ENCODE peak calls at places on chromosomes 12 and 14, in seven cellular contexts. One of them, this sample, is unnamed.
A peak's percentile ranks its signal among the peaks of the same experiment; 100 is the strongest.

GRCh38 chr12:128796439-128797118 is 27.2 kb downstream of the SLC15A4 start:
- DNase-seq in AG04449: no peak
- DNase-seq in HL-60: no peak
- DNase-seq in suprapubic skin: no peak
- DNase-seq in GM20000: peak; percentile 37
- DNase-seq in progenitor cell of endocrine pancreas: no peak
- DNase-seq in fibroblast of pulmonary artery: no peak
- DNase-seq in this sample: no peak

GRCh38 chr12:77894548-77894947 is 63.9 kb downstream of the NAV3 start:
- DNase-seq in AG04449: no peak
- DNase-seq in HL-60: no peak
- DNase-seq in suprapubic skin: no peak
- DNase-seq in GM20000: no peak
- DNase-seq in progenitor cell of endocrine pancreas: no peak
- DNase-seq in fibroblast of pulmonary artery: peak; percentile 6
- DNase-seq in this sample: no peak

GRCh38 chr12:109768901-109769670 is 55.5 kb downstream of the FAM222A start:
- DNase-seq in AG04449: no peak
- DNase-seq in HL-60: no peak
- DNase-seq in suprapubic skin: no peak
- DNase-seq in GM20000: no peak
- DNase-seq in progenitor cell of endocrine pancreas: no peak
- DNase-seq in fibroblast of pulmonary artery: no peak
- DNase-seq in this sample: no peak

GRCh38 chr14:98926802-98927201 is 345.2 kb downstream of the BCL11B start:
- DNase-seq in AG04449: no peak
- DNase-seq in HL-60: no peak
- DNase-seq in suprapubic skin: peak; percentile 33
- DNase-seq in GM20000: no peak
- DNase-seq in progenitor cell of endocrine pancreas: no peak
- DNase-seq in fibroblast of pulmonary artery: no peak
- DNase-seq in this sample: no peak

GRCh38 chr12:53974084-53975018 is at the start of gene HOTAIR:
- DNase-seq in AG04449: no peak
- DNase-seq in HL-60: peak; percentile 48
- DNase-seq in suprapubic skin: no peak
- DNase-seq in GM20000: peak; percentile 78
- DNase-seq in progenitor cell of endocrine pancreas: no peak
- DNase-seq in fibroblast of pulmonary artery: no peak
- DNase-seq in this sample: no peak

GRCh38 chr12:25583545-25583944 is 30.5 kb upstream of the LMNTD1 start:
- DNase-seq in AG04449: no peak
- DNase-seq in HL-60: no peak
- DNase-seq in suprapubic skin: no peak
- DNase-seq in GM20000: no peak
- DNase-seq in progenitor cell of endocrine pancreas: no peak
- DNase-seq in fibroblast of pulmonary artery: peak; percentile 78
- DNase-seq in this sample: no peak

GRCh38 chr12:71476513-71476912 is 36.9 kb downstream of the LGR5 start:
- DNase-seq in AG04449: peak; percentile 92
- DNase-seq in HL-60: no peak
- DNase-seq in suprapubic skin: no peak
- DNase-seq in GM20000: no peak
- DNase-seq in progenitor cell of endocrine pancreas: no peak
- DNase-seq in fibroblast of pulmonary artery: peak; percentile 66
- DNase-seq in this sample: no peak

GRCh38 chr14:54398028-54398368 is 1.2 kb downstream of the CDKN3 start:
- DNase-seq in AG04449: no peak
- DNase-seq in HL-60: no peak
- DNase-seq in suprapubic skin: no peak
- DNase-seq in GM20000: no peak
- DNase-seq in progenitor cell of endocrine pancreas: no peak
- DNase-seq in fibroblast of pulmonary artery: no peak
- DNase-seq in this sample: no peak

GRCh38 chr12:29253916-29254625 is 105.0 kb downstream of the FAR2 start:
- DNase-seq in AG04449: no peak
- DNase-seq in HL-60: no peak
- DNase-seq in suprapubic skin: no peak
- DNase-seq in GM20000: no peak
- DNase-seq in progenitor cell of endocrine pancreas: no peak
- DNase-seq in fibroblast of pulmonary artery: no peak
- DNase-seq in this sample: no peak

GRCh38 chr14:105046891-105047282 is 18.3 kb downstream of the GPR132 start:
- DNase-seq in AG04449: no peak
- DNase-seq in HL-60: no peak
- DNase-seq in suprapubic skin: no peak
- DNase-seq in GM20000: no peak
- DNase-seq in progenitor cell of endocrine pancreas: no peak
- DNase-seq in fibroblast of pulmonary artery: no peak
- DNase-seq in this sample: no peak

GRCh38 chr12:118052324-118053070 is 8.5 kb downstream of the WSB2 start:
- DNase-seq in AG04449: peak; percentile 83
- DNase-seq in HL-60: no peak
- DNase-seq in suprapubic skin: peak; percentile 83
- DNase-seq in GM20000: no peak
- DNase-seq in progenitor cell of endocrine pancreas: no peak
- DNase-seq in fibroblast of pulmonary artery: peak; percentile 94
- DNase-seq in this sample: peak; percentile 96

GRCh38 chr12:67911293-67911637 is 78.0 kb upstream of the IFNG-AS1 start:
- DNase-seq in AG04449: no peak
- DNase-seq in HL-60: no peak
- DNase-seq in suprapubic skin: no peak
- DNase-seq in GM20000: no peak
- DNase-seq in progenitor cell of endocrine pancreas: no peak
- DNase-seq in fibroblast of pulmonary artery: peak; percentile 22
- DNase-seq in this sample: no peak

GRCh38 chr14:60968099-60968498 is 12.8 kb downstream of the TRMT5 start:
- DNase-seq in AG04449: no peak
- DNase-seq in HL-60: no peak
- DNase-seq in suprapubic skin: no peak
- DNase-seq in GM20000: no peak
- DNase-seq in progenitor cell of endocrine pancreas: no peak
- DNase-seq in fibroblast of pulmonary artery: no peak
- DNase-seq in this sample: no peak

GRCh38 chr12:96698965-96699364 is 208.1 kb upstream of the NEDD1 start:
- DNase-seq in AG04449: no peak
- DNase-seq in HL-60: no peak
- DNase-seq in suprapubic skin: no peak
- DNase-seq in GM20000: no peak
- DNase-seq in progenitor cell of endocrine pancreas: no peak
- DNase-seq in fibroblast of pulmonary artery: no peak
- DNase-seq in this sample: no peak

GRCh38 chr12:1881301-1881700 is 37.2 kb downstream of the CACNA2D4 start:
- DNase-seq in AG04449: no peak
- DNase-seq in HL-60: no peak
- DNase-seq in suprapubic skin: no peak
- DNase-seq in GM20000: no peak
- DNase-seq in progenitor cell of endocrine pancreas: no peak
- DNase-seq in fibroblast of pulmonary artery: no peak
- DNase-seq in this sample: no peak

GRCh38 chr14:99644723-99645544 is at the start of gene HHIPL1:
- DNase-seq in AG04449: no peak
- DNase-seq in HL-60: no peak
- DNase-seq in suprapubic skin: no peak
- DNase-seq in GM20000: no peak
- DNase-seq in progenitor cell of endocrine pancreas: peak; percentile 19
- DNase-seq in fibroblast of pulmonary artery: peak; percentile 50
- DNase-seq in this sample: no peak

GRCh38 chr14:44995196-44995595 is 33.2 kb downstream of the TOGARAM1 start:
- DNase-seq in AG04449: no peak
- DNase-seq in HL-60: no peak
- DNase-seq in suprapubic skin: no peak
- DNase-seq in GM20000: no peak
- DNase-seq in progenitor cell of endocrine pancreas: no peak
- DNase-seq in fibroblast of pulmonary artery: no peak
- DNase-seq in this sample: no peak

GRCh38 chr12:38905480-38906351 is at the start of gene CPNE8:
- DNase-seq in AG04449: no peak
- DNase-seq in HL-60: no peak
- DNase-seq in suprapubic skin: peak; percentile 96
- DNase-seq in GM20000: peak; percentile 75
- DNase-seq in progenitor cell of endocrine pancreas: peak; percentile 33
- DNase-seq in fibroblast of pulmonary artery: peak; percentile 81
- DNase-seq in this sample: no peak

DNA sequence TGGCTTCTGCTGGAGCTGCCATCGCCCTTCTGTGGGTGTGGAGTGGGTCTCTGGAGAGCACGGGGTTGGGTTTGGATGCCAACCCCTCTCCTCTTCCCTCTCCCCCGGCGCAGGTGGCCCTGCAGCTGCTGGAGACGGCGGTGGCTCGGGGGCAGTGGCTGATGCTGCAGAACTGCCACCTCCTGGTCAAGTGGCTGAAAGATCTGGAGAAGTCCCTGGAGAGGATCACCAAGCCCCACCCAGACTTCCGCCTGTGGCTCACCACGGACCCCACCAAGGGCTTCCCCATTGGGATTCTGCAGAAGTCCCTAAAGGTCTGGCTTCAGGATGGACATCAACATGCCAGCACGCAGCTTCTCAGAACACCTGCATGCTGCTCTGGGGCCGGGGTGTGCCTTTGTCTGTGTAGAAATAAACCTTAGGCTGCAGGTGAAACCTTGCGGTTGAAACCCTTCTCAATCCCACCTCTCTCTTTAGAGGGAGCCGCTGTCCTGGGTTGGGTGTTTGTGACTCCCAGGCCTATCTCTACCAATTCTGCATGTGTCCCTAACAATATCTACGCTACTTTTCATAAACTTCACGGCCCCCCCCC is 44.3 kb downstream of the CCDC92 start:
- DNase-seq in AG04449: no peak
- DNase-seq in HL-60: peak; percentile 49
- DNase-seq in suprapubic skin: no peak
- DNase-seq in GM20000: no peak
- DNase-seq in progenitor cell of endocrine pancreas: no peak
- DNase-seq in fibroblast of pulmonary artery: no peak
- DNase-seq in this sample: no peak
- TF ChIP-seq CTCF in AG04449: no peak
- TF ChIP-seq CTCF in HL-60: no peak
- TF ChIP-seq CTCF in suprapubic skin: no peak
- TF ChIP-seq CTCF in GM20000: no peak
- TF ChIP-seq CTCF in progenitor cell of endocrine pancreas: no peak
- TF ChIP-seq CTCF in fibroblast of pulmonary artery: no peak
- TF ChIP-seq CTCF in this sample: no peak

GRCh38 chr12:99059824-99060526 is 414.9 kb downstream of the APAF1 start:
- DNase-seq in AG04449: no peak
- DNase-seq in HL-60: no peak
- DNase-seq in suprapubic skin: no peak
- DNase-seq in GM20000: no peak
- DNase-seq in progenitor cell of endocrine pancreas: no peak
- DNase-seq in fibroblast of pulmonary artery: peak; percentile 6
- DNase-seq in this sample: no peak
- TF ChIP-seq CTCF in AG04449: no peak
- TF ChIP-seq CTCF in HL-60: no peak
- TF ChIP-seq CTCF in suprapubic skin: no peak
- TF ChIP-seq CTCF in GM20000: no peak
- TF ChIP-seq CTCF in progenitor cell of endocrine pancreas: no peak
- TF ChIP-seq CTCF in fibroblast of pulmonary artery: no peak
- TF ChIP-seq CTCF in this sample: no peak

GRCh38 chr14:24351517-24351916 is 11.7 kb upstream of the RIPK3 start:
- DNase-seq in AG04449: no peak
- DNase-seq in HL-60: no peak
- DNase-seq in suprapubic skin: no peak
- DNase-seq in GM20000: no peak
- DNase-seq in progenitor cell of endocrine pancreas: no peak
- DNase-seq in fibroblast of pulmonary artery: peak; percentile 41
- DNase-seq in this sample: no peak
- TF ChIP-seq CTCF in AG04449: no peak
- TF ChIP-seq CTCF in HL-60: no peak
- TF ChIP-seq CTCF in suprapubic skin: no peak
- TF ChIP-seq CTCF in GM20000: no peak
- TF ChIP-seq CTCF in progenitor cell of endocrine pancreas: peak; percentile 10
- TF ChIP-seq CTCF in fibroblast of pulmonary artery: no peak
- TF ChIP-seq CTCF in this sample: no peak

DNA sequence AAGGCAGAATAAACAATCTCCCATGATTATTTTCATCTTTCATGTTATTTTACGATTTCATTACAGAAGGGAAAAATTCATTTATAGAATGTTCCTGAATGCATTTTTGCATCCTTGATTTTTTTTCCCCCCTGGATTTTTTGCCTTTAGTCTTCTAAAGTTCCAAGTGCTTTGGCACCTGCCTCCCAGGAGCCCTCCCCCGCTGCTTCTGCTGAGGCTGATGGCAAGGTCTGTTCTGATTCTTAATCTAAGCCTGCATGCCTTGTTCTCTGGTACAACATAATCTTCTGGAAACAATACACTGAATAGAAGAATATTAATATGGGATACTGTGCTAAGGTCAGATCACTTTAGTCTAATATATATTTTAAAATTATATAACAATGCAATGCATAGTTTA is 18.0 kb downstream of the YARS2 start:
- DNase-seq in AG04449: no peak
- DNase-seq in HL-60: no peak
- DNase-seq in suprapubic skin: no peak
- DNase-seq in GM20000: no peak
- DNase-seq in progenitor cell of endocrine pancreas: no peak
- DNase-seq in fibroblast of pulmonary artery: no peak
- DNase-seq in this sample: no peak
- TF ChIP-seq CTCF in AG04449: no peak
- TF ChIP-seq CTCF in HL-60: no peak
- TF ChIP-seq CTCF in suprapubic skin: no peak
- TF ChIP-seq CTCF in GM20000: no peak
- TF ChIP-seq CTCF in progenitor cell of endocrine pancreas: no peak
- TF ChIP-seq CTCF in fibroblast of pulmonary artery: no peak
- TF ChIP-seq CTCF in this sample: no peak

GRCh38 chr14:79274641-79275366 is 936.5 kb downstream of the DIO2 start:
- DNase-seq in AG04449: no peak
- DNase-seq in HL-60: no peak
- DNase-seq in suprapubic skin: no peak
- DNase-seq in GM20000: no peak
- DNase-seq in progenitor cell of endocrine pancreas: no peak
- DNase-seq in fibroblast of pulmonary artery: peak; percentile 7
- DNase-seq in this sample: no peak
- TF ChIP-seq CTCF in AG04449: peak; percentile 32
- TF ChIP-seq CTCF in HL-60: no peak
- TF ChIP-seq CTCF in suprapubic skin: no peak
- TF ChIP-seq CTCF in GM20000: no peak
- TF ChIP-seq CTCF in progenitor cell of endocrine pancreas: peak; percentile 30
- TF ChIP-seq CTCF in fibroblast of pulmonary artery: peak; percentile 22
- TF ChIP-seq CTCF in this sample: no peak

DNA sequence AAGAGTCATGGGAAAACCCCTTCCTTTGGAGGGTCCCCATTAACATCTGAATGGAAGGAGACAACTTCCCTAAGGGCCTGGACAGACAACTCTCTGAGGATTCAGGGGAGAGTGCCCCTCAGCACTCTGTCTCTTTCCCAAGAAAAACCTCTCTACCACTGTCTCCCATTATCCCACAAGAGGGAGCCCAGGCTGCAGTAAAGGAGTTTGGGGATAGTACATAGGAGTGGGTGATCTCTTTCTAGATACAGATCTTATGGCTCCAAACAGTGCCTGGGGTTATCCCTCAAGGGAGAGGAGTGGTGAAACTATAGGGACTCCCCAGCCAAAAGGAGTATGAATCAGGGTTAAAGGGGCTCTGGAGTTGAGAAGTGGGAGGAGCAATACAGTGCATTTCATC is 6.1 kb downstream of the WNT10B start:
- DNase-seq in AG04449: no peak
- DNase-seq in HL-60: no peak
- DNase-seq in suprapubic skin: no peak
- DNase-seq in GM20000: peak; percentile 33
- DNase-seq in progenitor cell of endocrine pancreas: no peak
- DNase-seq in fibroblast of pulmonary artery: no peak
- DNase-seq in this sample: no peak
- TF ChIP-seq CTCF in AG04449: peak; percentile 60
- TF ChIP-seq CTCF in HL-60: no peak
- TF ChIP-seq CTCF in suprapubic skin: no peak
- TF ChIP-seq CTCF in GM20000: no peak
- TF ChIP-seq CTCF in progenitor cell of endocrine pancreas: no peak
- TF ChIP-seq CTCF in fibroblast of pulmonary artery: peak; percentile 48
- TF ChIP-seq CTCF in this sample: peak; percentile 46

GRCh38 chr12:124538194-124539082 is 29.0 kb downstream of the NCOR2 start:
- DNase-seq in AG04449: no peak
- DNase-seq in HL-60: peak; percentile 69
- DNase-seq in suprapubic skin: peak; percentile 64
- DNase-seq in GM20000: no peak
- DNase-seq in progenitor cell of endocrine pancreas: no peak
- DNase-seq in fibroblast of pulmonary artery: no peak
- DNase-seq in this sample: no peak
- TF ChIP-seq CTCF in AG04449: no peak
- TF ChIP-seq CTCF in HL-60: no peak
- TF ChIP-seq CTCF in suprapubic skin: no peak
- TF ChIP-seq CTCF in GM20000: no peak
- TF ChIP-seq CTCF in progenitor cell of endocrine pancreas: no peak
- TF ChIP-seq CTCF in fibroblast of pulmonary artery: no peak
- TF ChIP-seq CTCF in this sample: no peak

This sample was measured in HFF-Myc.